ENCODE peak calls at places on chromosome 12, in seven cellular contexts. One of them, this sample, is unnamed.

GRCh38 chr12:114013601-114014345 is 47.6 kb upstream of the RBM19 start:
- DNase-seq in CD8-positive, alpha-beta T cell: no peak
- DNase-seq in choroid plexus epithelial cell: peak
- DNase-seq in astrocyte of the spinal cord: peak
- DNase-seq in fibroblast of mammary gland: peak
- DNase-seq in dorsolateral prefrontal cortex: no peak
- DNase-seq in pancreas: no peak
- DNase-seq in this sample: no peak

GRCh38 chr12:4809449-4810218 is 89.4 kb downstream of the GALNT8 start:
- DNase-seq in astrocyte of the spinal cord: no peak
- DNase-seq in CD8-positive, alpha-beta T cell: no peak
- DNase-seq in choroid plexus epithelial cell: no peak
- DNase-seq in dorsolateral prefrontal cortex: no peak
- DNase-seq in fibroblast of mammary gland: no peak
- DNase-seq in pancreas: no peak
- DNase-seq in this sample: no peak

GRCh38 chr12:98998697-98999299 is 353.7 kb downstream of the APAF1 start:
- DNase-seq in pancreas: no peak
- DNase-seq in CD8-positive, alpha-beta T cell: no peak
- DNase-seq in dorsolateral prefrontal cortex: no peak
- DNase-seq in astrocyte of the spinal cord: peak
- DNase-seq in fibroblast of mammary gland: peak
- DNase-seq in choroid plexus epithelial cell: peak
- DNase-seq in this sample: peak

GRCh38 chr12:55831407-55831880 is 2.1 kb upstream of the DNAJC14 start:
- DNase-seq in choroid plexus epithelial cell: no peak
- DNase-seq in fibroblast of mammary gland: no peak
- DNase-seq in dorsolateral prefrontal cortex: no peak
- DNase-seq in CD8-positive, alpha-beta T cell: no peak
- DNase-seq in astrocyte of the spinal cord: no peak
- DNase-seq in pancreas: no peak
- DNase-seq in this sample: no peak

GRCh38 chr12:93573552-93574223 is 1.2 kb downstream of the SOCS2 start:
- DNase-seq in pancreas: no peak
- DNase-seq in CD8-positive, alpha-beta T cell: no peak
- DNase-seq in fibroblast of mammary gland: peak
- DNase-seq in astrocyte of the spinal cord: peak
- DNase-seq in dorsolateral prefrontal cortex: no peak
- DNase-seq in choroid plexus epithelial cell: peak
- DNase-seq in this sample: no peak

GRCh38 chr12:130664772-130665171 is 51.3 kb downstream of the RIMBP2 start:
- DNase-seq in choroid plexus epithelial cell: no peak
- DNase-seq in dorsolateral prefrontal cortex: no peak
- DNase-seq in fibroblast of mammary gland: no peak
- DNase-seq in pancreas: no peak
- DNase-seq in CD8-positive, alpha-beta T cell: no peak
- DNase-seq in astrocyte of the spinal cord: no peak
- DNase-seq in this sample: no peak

GRCh38 chr12:98939350-98939749 is 294.3 kb downstream of the APAF1 start:
- DNase-seq in dorsolateral prefrontal cortex: peak
- DNase-seq in pancreas: no peak
- DNase-seq in fibroblast of mammary gland: peak
- DNase-seq in astrocyte of the spinal cord: peak
- DNase-seq in CD8-positive, alpha-beta T cell: no peak
- DNase-seq in choroid plexus epithelial cell: peak
- DNase-seq in this sample: peak

GRCh38 chr12:110354172-110354780 is 49.2 kb downstream of the ANAPC7 start:
- DNase-seq in fibroblast of mammary gland: no peak
- DNase-seq in CD8-positive, alpha-beta T cell: no peak
- DNase-seq in choroid plexus epithelial cell: peak
- DNase-seq in astrocyte of the spinal cord: no peak
- DNase-seq in dorsolateral prefrontal cortex: no peak
- DNase-seq in pancreas: no peak
- DNase-seq in this sample: no peak

GRCh38 chr12:116339800-116340371 is 62.4 kb upstream of the MED13L start:
- DNase-seq in dorsolateral prefrontal cortex: no peak
- DNase-seq in pancreas: no peak
- DNase-seq in CD8-positive, alpha-beta T cell: no peak
- DNase-seq in astrocyte of the spinal cord: no peak
- DNase-seq in choroid plexus epithelial cell: no peak
- DNase-seq in fibroblast of mammary gland: peak
- DNase-seq in this sample: no peak

GRCh38 chr12:12909995-12910391 is 18.6 kb downstream of the GPRC5A start:
- DNase-seq in CD8-positive, alpha-beta T cell: no peak
- DNase-seq in fibroblast of mammary gland: peak
- DNase-seq in choroid plexus epithelial cell: peak
- DNase-seq in dorsolateral prefrontal cortex: no peak
- DNase-seq in astrocyte of the spinal cord: no peak
- DNase-seq in pancreas: no peak
- DNase-seq in this sample: no peak

GRCh38 chr12:76176935-76177334 is 92.5 kb upstream of the NAP1L1 start:
- DNase-seq in dorsolateral prefrontal cortex: no peak
- DNase-seq in CD8-positive, alpha-beta T cell: no peak
- DNase-seq in pancreas: no peak
- DNase-seq in choroid plexus epithelial cell: no peak
- DNase-seq in astrocyte of the spinal cord: no peak
- DNase-seq in fibroblast of mammary gland: peak
- DNase-seq in this sample: no peak

GRCh38 chr12:55664826-55665225 is 28.1 kb downstream of the OR10P1 start:
- DNase-seq in pancreas: no peak
- DNase-seq in CD8-positive, alpha-beta T cell: no peak
- DNase-seq in choroid plexus epithelial cell: no peak
- DNase-seq in dorsolateral prefrontal cortex: no peak
- DNase-seq in fibroblast of mammary gland: no peak
- DNase-seq in astrocyte of the spinal cord: no peak
- DNase-seq in this sample: no peak

GRCh38 chr12:103085541-103085940 is 128.1 kb downstream of the ASCL1 start:
- DNase-seq in fibroblast of mammary gland: no peak
- DNase-seq in CD8-positive, alpha-beta T cell: no peak
- DNase-seq in astrocyte of the spinal cord: no peak
- DNase-seq in dorsolateral prefrontal cortex: no peak
- DNase-seq in choroid plexus epithelial cell: no peak
- DNase-seq in pancreas: no peak
- DNase-seq in this sample: no peak

GRCh38 chr12:82359115-82359478 is 768 bp downstream of the METTL25 start:
- DNase-seq in fibroblast of mammary gland: no peak
- DNase-seq in CD8-positive, alpha-beta T cell: no peak
- DNase-seq in astrocyte of the spinal cord: no peak
- DNase-seq in choroid plexus epithelial cell: no peak
- DNase-seq in pancreas: peak
- DNase-seq in dorsolateral prefrontal cortex: no peak
- DNase-seq in this sample: no peak

GRCh38 chr12:13592063-13592942 is 389.1 kb downstream of the GRIN2B start:
- DNase-seq in choroid plexus epithelial cell: no peak
- DNase-seq in CD8-positive, alpha-beta T cell: no peak
- DNase-seq in fibroblast of mammary gland: no peak
- DNase-seq in pancreas: no peak
- DNase-seq in astrocyte of the spinal cord: no peak
- DNase-seq in dorsolateral prefrontal cortex: no peak
- DNase-seq in this sample: no peak

GRCh38 chr12:30975581-30975980 is 49.0 kb downstream of the TSPAN11 start:
- DNase-seq in CD8-positive, alpha-beta T cell: no peak
- DNase-seq in dorsolateral prefrontal cortex: peak
- DNase-seq in choroid plexus epithelial cell: no peak
- DNase-seq in astrocyte of the spinal cord: no peak
- DNase-seq in pancreas: no peak
- DNase-seq in fibroblast of mammary gland: no peak
- DNase-seq in this sample: no peak

GRCh38 chr12:132558861-132559623 is 51.3 kb downstream of the LRCOL1 start:
- DNase-seq in CD8-positive, alpha-beta T cell: no peak
- DNase-seq in dorsolateral prefrontal cortex: no peak
- DNase-seq in astrocyte of the spinal cord: no peak
- DNase-seq in fibroblast of mammary gland: no peak
- DNase-seq in choroid plexus epithelial cell: no peak
- DNase-seq in pancreas: no peak
- DNase-seq in this sample: no peak

GRCh38 chr12:122471324-122472226 is 29.2 kb downstream of the ZCCHC8 start:
- DNase-seq in CD8-positive, alpha-beta T cell: peak
- DNase-seq in pancreas: no peak
- DNase-seq in choroid plexus epithelial cell: peak
- DNase-seq in dorsolateral prefrontal cortex: no peak
- DNase-seq in astrocyte of the spinal cord: peak
- DNase-seq in fibroblast of mammary gland: peak
- DNase-seq in this sample: peak

GRCh38 chr12:46590991-46591703 is 218.6 kb upstream of the SLC38A2 start:
- DNase-seq in CD8-positive, alpha-beta T cell: no peak
- DNase-seq in choroid plexus epithelial cell: no peak
- DNase-seq in dorsolateral prefrontal cortex: no peak
- DNase-seq in fibroblast of mammary gland: no peak
- DNase-seq in astrocyte of the spinal cord: no peak
- DNase-seq in pancreas: no peak
- DNase-seq in this sample: no peak

GRCh38 chr12:110591508-110592051 is 8.5 kb upstream of the PPTC7 start:
- DNase-seq in fibroblast of mammary gland: no peak
- DNase-seq in choroid plexus epithelial cell: no peak
- DNase-seq in dorsolateral prefrontal cortex: no peak
- DNase-seq in CD8-positive, alpha-beta T cell: no peak
- DNase-seq in pancreas: no peak
- DNase-seq in astrocyte of the spinal cord: no peak
- DNase-seq in this sample: no peak

GRCh38 chr12:121428883-121429282 is 29.0 kb downstream of the RNF34 start:
- DNase-seq in pancreas: no peak
- DNase-seq in dorsolateral prefrontal cortex: no peak
- DNase-seq in fibroblast of mammary gland: no peak
- DNase-seq in choroid plexus epithelial cell: no peak
- DNase-seq in CD8-positive, alpha-beta T cell: no peak
- DNase-seq in astrocyte of the spinal cord: no peak
- DNase-seq in this sample: no peak
- H3K4me3 ChIP-seq in pancreas: no peak
- H3K4me3 ChIP-seq in dorsolateral prefrontal cortex: no peak
- H3K4me3 ChIP-seq in fibroblast of mammary gland: no peak
- H3K4me3 ChIP-seq in choroid plexus epithelial cell: no peak
- H3K4me3 ChIP-seq in CD8-positive, alpha-beta T cell: no peak
- H3K4me3 ChIP-seq in astrocyte of the spinal cord: no peak
- H3K4me3 ChIP-seq in this sample: no peak

GRCh38 chr12:818733-819132 is 66.4 kb downstream of the WNK1 start:
- DNase-seq in dorsolateral prefrontal cortex: no peak
- DNase-seq in pancreas: no peak
- DNase-seq in choroid plexus epithelial cell: peak
- DNase-seq in astrocyte of the spinal cord: no peak
- DNase-seq in CD8-positive, alpha-beta T cell: no peak
- DNase-seq in fibroblast of mammary gland: no peak
- DNase-seq in this sample: no peak
- TF ChIP-seq CTCF in dorsolateral prefrontal cortex: peak
- TF ChIP-seq CTCF in pancreas: no peak
- TF ChIP-seq CTCF in choroid plexus epithelial cell: peak
- TF ChIP-seq CTCF in astrocyte of the spinal cord: peak
- TF ChIP-seq CTCF in CD8-positive, alpha-beta T cell: peak
- TF ChIP-seq CTCF in fibroblast of mammary gland: peak
- TF ChIP-seq CTCF in this sample: no peak

GRCh38 chr12:123940627-123940966 is 32.0 kb downstream of the CCDC92 start:
- DNase-seq in choroid plexus epithelial cell: no peak
- DNase-seq in astrocyte of the spinal cord: no peak
- DNase-seq in dorsolateral prefrontal cortex: no peak
- DNase-seq in CD8-positive, alpha-beta T cell: no peak
- DNase-seq in fibroblast of mammary gland: no peak
- DNase-seq in pancreas: no peak
- DNase-seq in this sample: no peak

GRCh38 chr12:123942911-123943648 is 29.6 kb downstream of the CCDC92 start:
- DNase-seq in CD8-positive, alpha-beta T cell: no peak
- DNase-seq in pancreas: no peak
- DNase-seq in fibroblast of mammary gland: peak
- DNase-seq in astrocyte of the spinal cord: no peak
- DNase-seq in dorsolateral prefrontal cortex: no peak
- DNase-seq in choroid plexus epithelial cell: peak
- DNase-seq in this sample: no peak

GRCh38 chr12:123942277-123942653 is 30.4 kb downstream of the CCDC92 start:
- DNase-seq in dorsolateral prefrontal cortex: peak
- DNase-seq in CD8-positive, alpha-beta T cell: no peak
- DNase-seq in pancreas: no peak
- DNase-seq in fibroblast of mammary gland: peak
- DNase-seq in choroid plexus epithelial cell: peak
- DNase-seq in astrocyte of the spinal cord: peak
- DNase-seq in this sample: peak

GRCh38 chr12:123941000-123941399 is 31.6 kb downstream of the CCDC92 start:
- DNase-seq in choroid plexus epithelial cell: no peak
- DNase-seq in astrocyte of the spinal cord: no peak
- DNase-seq in pancreas: no peak
- DNase-seq in CD8-positive, alpha-beta T cell: no peak
- DNase-seq in fibroblast of mammary gland: no peak
- DNase-seq in dorsolateral prefrontal cortex: no peak
- DNase-seq in this sample: no peak

DNA sequence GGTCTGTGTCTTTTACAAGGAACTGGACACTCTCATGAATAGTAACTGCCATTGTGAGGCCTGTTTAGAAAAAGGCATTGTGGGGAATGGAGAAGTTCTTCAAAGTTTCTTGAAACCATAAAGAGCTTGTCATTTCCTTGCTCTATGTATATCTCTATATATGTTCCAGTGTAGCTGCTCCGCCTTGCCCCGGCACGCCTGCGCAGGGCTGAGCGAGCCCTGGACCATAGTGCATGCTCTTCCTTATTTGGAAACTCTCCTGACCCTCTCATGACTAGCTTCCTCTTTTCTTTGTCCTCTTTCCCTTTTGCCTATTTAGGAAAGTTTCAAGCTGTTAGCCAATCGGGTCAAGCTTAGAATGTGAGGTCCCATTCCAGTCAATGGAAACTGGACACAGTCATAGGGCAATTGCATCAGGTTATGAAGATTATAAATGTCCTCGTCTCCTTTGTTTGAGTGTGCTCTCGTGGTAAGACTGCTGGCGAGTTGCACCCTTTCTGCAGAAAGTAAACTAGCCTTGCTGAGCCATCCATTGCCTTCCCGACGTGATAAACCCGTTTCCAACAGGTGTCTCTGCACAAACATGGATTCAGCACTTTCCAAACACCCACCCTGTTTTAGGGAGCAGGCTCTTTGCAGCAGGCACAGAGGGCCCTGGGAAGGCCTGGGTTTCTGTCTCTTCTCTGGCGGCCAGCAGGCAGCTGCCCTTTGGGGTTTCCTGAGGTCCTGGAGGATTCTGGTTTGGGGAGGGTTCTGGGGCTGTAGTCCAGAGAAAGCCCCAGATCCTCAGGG is 30.9 kb downstream of the CCDC92 start:
- DNase-seq in astrocyte of the spinal cord: no peak
- DNase-seq in dorsolateral prefrontal cortex: no peak
- DNase-seq in fibroblast of mammary gland: peak
- DNase-seq in pancreas: no peak
- DNase-seq in CD8-positive, alpha-beta T cell: no peak
- DNase-seq in choroid plexus epithelial cell: peak
- DNase-seq in this sample: no peak
- H3K4me3 ChIP-seq in astrocyte of the spinal cord: no peak
- H3K4me3 ChIP-seq in dorsolateral prefrontal cortex: no peak
- H3K4me3 ChIP-seq in fibroblast of mammary gland: no peak
- H3K4me3 ChIP-seq in pancreas: no peak
- H3K4me3 ChIP-seq in CD8-positive, alpha-beta T cell: no peak
- H3K4me3 ChIP-seq in choroid plexus epithelial cell: no peak
- H3K4me3 ChIP-seq in this sample: no peak

GRCh38 chr12:105363890-105364289 is 33.4 kb downstream of the C12orf75 start:
- DNase-seq in fibroblast of mammary gland: no peak
- DNase-seq in pancreas: no peak
- DNase-seq in choroid plexus epithelial cell: no peak
- DNase-seq in dorsolateral prefrontal cortex: no peak
- DNase-seq in CD8-positive, alpha-beta T cell: no peak
- DNase-seq in astrocyte of the spinal cord: no peak
- DNase-seq in this sample: no peak

GRCh38 chr12:105368047-105368646 is 37.7 kb downstream of the C12orf75 start:
- DNase-seq in dorsolateral prefrontal cortex: no peak
- DNase-seq in astrocyte of the spinal cord: no peak
- DNase-seq in choroid plexus epithelial cell: no peak
- DNase-seq in fibroblast of mammary gland: no peak
- DNase-seq in CD8-positive, alpha-beta T cell: no peak
- DNase-seq in pancreas: no peak
- DNase-seq in this sample: no peak

GRCh38 chr12:105365231-105365630 is 34.7 kb downstream of the C12orf75 start:
- DNase-seq in pancreas: no peak
- DNase-seq in CD8-positive, alpha-beta T cell: no peak
- DNase-seq in fibroblast of mammary gland: peak
- DNase-seq in choroid plexus epithelial cell: no peak
- DNase-seq in astrocyte of the spinal cord: no peak
- DNase-seq in dorsolateral prefrontal cortex: no peak
- DNase-seq in this sample: no peak

GRCh38 chr12:105369014-105369413 is 38.5 kb downstream of the C12orf75 start:
- DNase-seq in fibroblast of mammary gland: peak
- DNase-seq in dorsolateral prefrontal cortex: peak
- DNase-seq in choroid plexus epithelial cell: peak
- DNase-seq in pancreas: no peak
- DNase-seq in astrocyte of the spinal cord: peak
- DNase-seq in CD8-positive, alpha-beta T cell: no peak
- DNase-seq in this sample: peak
- TF ChIP-seq CTCF in fibroblast of mammary gland: peak
- TF ChIP-seq CTCF in dorsolateral prefrontal cortex: no peak
- TF ChIP-seq CTCF in choroid plexus epithelial cell: peak
- TF ChIP-seq CTCF in pancreas: no peak
- TF ChIP-seq CTCF in astrocyte of the spinal cord: peak
- TF ChIP-seq CTCF in CD8-positive, alpha-beta T cell: no peak
- TF ChIP-seq CTCF in this sample: peak